ENCODE peak calls at places on chromosomes 16 and 17, in nine cellular contexts. One of them, this sample, is unnamed.

GRCh38 chr17:73261952-73262675 is 434 bp upstream of the CPSF4L start:
- DNase-seq in A673: no peak
- DNase-seq in neural crest cell: peak; percentile 48
- DNase-seq in mucosa of descending colon: peak; percentile 86
- DNase-seq in AG04450: no peak
- DNase-seq in SK-N-SH: peak; percentile 36
- DNase-seq in tibial artery: no peak
- DNase-seq in astrocyte of the cerebellum: peak; percentile 19
- DNase-seq in A549: no peak
- DNase-seq in this sample: no peak

GRCh38 chr17:4365628-4366311 is 705 bp downstream of the UBE2G1 start:
- DNase-seq in SK-N-SH: peak; percentile 76
- DNase-seq in AG04450: no peak
- DNase-seq in A549: peak; percentile 35
- DNase-seq in astrocyte of the cerebellum: no peak
- DNase-seq in tibial artery: peak; percentile 69
- DNase-seq in A673: peak; percentile 49
- DNase-seq in mucosa of descending colon: peak; percentile 72
- DNase-seq in neural crest cell: peak; percentile 48
- DNase-seq in this sample: no peak

GRCh38 chr16:66728804-66729203 is 22.6 kb downstream of the DYNC1LI2 start:
- DNase-seq in AG04450: no peak
- DNase-seq in neural crest cell: no peak
- DNase-seq in A549: no peak
- DNase-seq in A673: no peak
- DNase-seq in mucosa of descending colon: no peak
- DNase-seq in astrocyte of the cerebellum: no peak
- DNase-seq in tibial artery: no peak
- DNase-seq in SK-N-SH: no peak
- DNase-seq in this sample: no peak

GRCh38 chr17:59361386-59361785 is 29.9 kb downstream of the YPEL2 start:
- DNase-seq in SK-N-SH: no peak
- DNase-seq in mucosa of descending colon: no peak
- DNase-seq in A673: peak; percentile 61
- DNase-seq in tibial artery: no peak
- DNase-seq in AG04450: no peak
- DNase-seq in A549: peak; percentile 25
- DNase-seq in neural crest cell: no peak
- DNase-seq in astrocyte of the cerebellum: no peak
- DNase-seq in this sample: no peak

GRCh38 chr17:3916013-3916696 is at the start of gene P2RX1:
- DNase-seq in A549: no peak
- DNase-seq in SK-N-SH: no peak
- DNase-seq in A673: peak; percentile 38
- DNase-seq in mucosa of descending colon: peak; percentile 79
- DNase-seq in neural crest cell: no peak
- DNase-seq in AG04450: no peak
- DNase-seq in astrocyte of the cerebellum: no peak
- DNase-seq in tibial artery: peak; percentile 91
- DNase-seq in this sample: no peak

GRCh38 chr17:38429476-38430100 is 1.3 kb downstream of the ARHGAP23 start:
- DNase-seq in astrocyte of the cerebellum: no peak
- DNase-seq in AG04450: no peak
- DNase-seq in mucosa of descending colon: no peak
- DNase-seq in SK-N-SH: no peak
- DNase-seq in tibial artery: no peak
- DNase-seq in A673: no peak
- DNase-seq in A549: no peak
- DNase-seq in neural crest cell: no peak
- DNase-seq in this sample: no peak

GRCh38 chr17:80959330-80960036 is 32.2 kb upstream of the CHMP6 start:
- DNase-seq in mucosa of descending colon: peak; percentile 77
- DNase-seq in neural crest cell: no peak
- DNase-seq in SK-N-SH: peak; percentile 69
- DNase-seq in A673: no peak
- DNase-seq in A549: no peak
- DNase-seq in tibial artery: peak; percentile 98
- DNase-seq in astrocyte of the cerebellum: peak; percentile 56
- DNase-seq in AG04450: peak; percentile 11
- DNase-seq in this sample: no peak

GRCh38 chr17:79619636-79620206 is 8.9 kb upstream of the RBFOX3 start:
- DNase-seq in SK-N-SH: peak; percentile 29
- DNase-seq in astrocyte of the cerebellum: no peak
- DNase-seq in tibial artery: peak; percentile 33
- DNase-seq in A549: no peak
- DNase-seq in AG04450: no peak
- DNase-seq in A673: no peak
- DNase-seq in mucosa of descending colon: peak; percentile 17
- DNase-seq in neural crest cell: no peak
- DNase-seq in this sample: peak; percentile 26

GRCh38 chr16:28058839-28059589 is 4.5 kb downstream of the GSG1L start:
- DNase-seq in mucosa of descending colon: no peak
- DNase-seq in SK-N-SH: no peak
- DNase-seq in tibial artery: no peak
- DNase-seq in astrocyte of the cerebellum: no peak
- DNase-seq in A673: no peak
- DNase-seq in A549: no peak
- DNase-seq in neural crest cell: no peak
- DNase-seq in AG04450: no peak
- DNase-seq in this sample: no peak

GRCh38 chr17:78583091-78583490 is 5.9 kb upstream of the DNAH17 start:
- DNase-seq in mucosa of descending colon: no peak
- DNase-seq in AG04450: no peak
- DNase-seq in tibial artery: no peak
- DNase-seq in A549: peak; percentile 65
- DNase-seq in neural crest cell: no peak
- DNase-seq in SK-N-SH: peak; percentile 63
- DNase-seq in A673: peak; percentile 40
- DNase-seq in astrocyte of the cerebellum: no peak
- DNase-seq in this sample: peak; percentile 29

GRCh38 chr17:79808763-79809529 is 12.1 kb upstream of the CBX8 start:
- DNase-seq in mucosa of descending colon: no peak
- DNase-seq in tibial artery: no peak
- DNase-seq in A673: no peak
- DNase-seq in neural crest cell: no peak
- DNase-seq in AG04450: no peak
- DNase-seq in SK-N-SH: no peak
- DNase-seq in astrocyte of the cerebellum: no peak
- DNase-seq in A549: peak; percentile 87
- DNase-seq in this sample: no peak

GRCh38 chr17:61458000-61458399 is 5.8 kb downstream of the TBX4 start:
- DNase-seq in A673: no peak
- DNase-seq in SK-N-SH: no peak
- DNase-seq in A549: no peak
- DNase-seq in tibial artery: no peak
- DNase-seq in mucosa of descending colon: no peak
- DNase-seq in astrocyte of the cerebellum: no peak
- DNase-seq in AG04450: no peak
- DNase-seq in neural crest cell: no peak
- DNase-seq in this sample: no peak

GRCh38 chr17:68290955-68291835 is at the start of the genes ARSG and SLC16A6:
- DNase-seq in A549: peak; percentile 65
- DNase-seq in mucosa of descending colon: peak; percentile 90
- DNase-seq in tibial artery: no peak
- DNase-seq in neural crest cell: peak; percentile 52
- DNase-seq in astrocyte of the cerebellum: no peak
- DNase-seq in AG04450: no peak
- DNase-seq in A673: peak; percentile 76
- DNase-seq in SK-N-SH: peak; percentile 92
- DNase-seq in this sample: no peak

GRCh38 chr16:54817940-54818574 is 112.6 kb upstream of the IRX5 start:
- DNase-seq in mucosa of descending colon: no peak
- DNase-seq in SK-N-SH: no peak
- DNase-seq in AG04450: no peak
- DNase-seq in neural crest cell: no peak
- DNase-seq in astrocyte of the cerebellum: no peak
- DNase-seq in tibial artery: no peak
- DNase-seq in A673: no peak
- DNase-seq in A549: no peak
- DNase-seq in this sample: no peak

GRCh38 chr16:54813778-54814177 is 116.9 kb upstream of the IRX5 start:
- DNase-seq in AG04450: no peak
- DNase-seq in mucosa of descending colon: no peak
- DNase-seq in A673: no peak
- DNase-seq in neural crest cell: no peak
- DNase-seq in A549: no peak
- DNase-seq in SK-N-SH: no peak
- DNase-seq in astrocyte of the cerebellum: no peak
- DNase-seq in tibial artery: no peak
- DNase-seq in this sample: no peak

GRCh38 chr16:54816471-54816870 is 114.2 kb upstream of the IRX5 start:
- DNase-seq in AG04450: no peak
- DNase-seq in SK-N-SH: no peak
- DNase-seq in A549: no peak
- DNase-seq in A673: no peak
- DNase-seq in tibial artery: no peak
- DNase-seq in neural crest cell: no peak
- DNase-seq in mucosa of descending colon: no peak
- DNase-seq in astrocyte of the cerebellum: no peak
- DNase-seq in this sample: no peak

GRCh38 chr16:54815177-54815576 is 115.5 kb upstream of the IRX5 start:
- DNase-seq in AG04450: no peak
- DNase-seq in A549: no peak
- DNase-seq in mucosa of descending colon: no peak
- DNase-seq in astrocyte of the cerebellum: no peak
- DNase-seq in tibial artery: no peak
- DNase-seq in A673: no peak
- DNase-seq in SK-N-SH: no peak
- DNase-seq in neural crest cell: no peak
- DNase-seq in this sample: no peak

GRCh38 chr16:54817432-54817831 is 113.2 kb upstream of the IRX5 start:
- DNase-seq in astrocyte of the cerebellum: no peak
- DNase-seq in AG04450: no peak
- DNase-seq in A673: peak; percentile 27
- DNase-seq in SK-N-SH: peak; percentile 22
- DNase-seq in tibial artery: no peak
- DNase-seq in mucosa of descending colon: no peak
- DNase-seq in A549: peak; percentile 42
- DNase-seq in neural crest cell: no peak
- DNase-seq in this sample: no peak
- TF ChIP-seq CTCF in astrocyte of the cerebellum: peak; percentile 41
- TF ChIP-seq CTCF in AG04450: no peak
- TF ChIP-seq CTCF in A673: peak; percentile 42
- TF ChIP-seq CTCF in SK-N-SH: peak; percentile 31
- TF ChIP-seq CTCF in tibial artery: peak; percentile 18
- TF ChIP-seq CTCF in mucosa of descending colon: no peak
- TF ChIP-seq CTCF in A549: no peak
- TF ChIP-seq CTCF in neural crest cell: peak; percentile 55
- TF ChIP-seq CTCF in this sample: peak; percentile 41

GRCh38 chr16:23071202-23072083 is 77.8 kb downstream of the USP31 start:
- DNase-seq in AG04450: no peak
- DNase-seq in astrocyte of the cerebellum: peak; percentile 16
- DNase-seq in tibial artery: no peak
- DNase-seq in A549: no peak
- DNase-seq in A673: no peak
- DNase-seq in neural crest cell: no peak
- DNase-seq in mucosa of descending colon: no peak
- DNase-seq in SK-N-SH: no peak
- DNase-seq in this sample: no peak
- TF ChIP-seq CTCF in AG04450: no peak
- TF ChIP-seq CTCF in astrocyte of the cerebellum: no peak
- TF ChIP-seq CTCF in tibial artery: no peak
- TF ChIP-seq CTCF in A549: no peak
- TF ChIP-seq CTCF in A673: no peak
- TF ChIP-seq CTCF in neural crest cell: no peak
- TF ChIP-seq CTCF in mucosa of descending colon: no peak
- TF ChIP-seq CTCF in SK-N-SH: no peak
- TF ChIP-seq CTCF in this sample: no peak

DNA sequence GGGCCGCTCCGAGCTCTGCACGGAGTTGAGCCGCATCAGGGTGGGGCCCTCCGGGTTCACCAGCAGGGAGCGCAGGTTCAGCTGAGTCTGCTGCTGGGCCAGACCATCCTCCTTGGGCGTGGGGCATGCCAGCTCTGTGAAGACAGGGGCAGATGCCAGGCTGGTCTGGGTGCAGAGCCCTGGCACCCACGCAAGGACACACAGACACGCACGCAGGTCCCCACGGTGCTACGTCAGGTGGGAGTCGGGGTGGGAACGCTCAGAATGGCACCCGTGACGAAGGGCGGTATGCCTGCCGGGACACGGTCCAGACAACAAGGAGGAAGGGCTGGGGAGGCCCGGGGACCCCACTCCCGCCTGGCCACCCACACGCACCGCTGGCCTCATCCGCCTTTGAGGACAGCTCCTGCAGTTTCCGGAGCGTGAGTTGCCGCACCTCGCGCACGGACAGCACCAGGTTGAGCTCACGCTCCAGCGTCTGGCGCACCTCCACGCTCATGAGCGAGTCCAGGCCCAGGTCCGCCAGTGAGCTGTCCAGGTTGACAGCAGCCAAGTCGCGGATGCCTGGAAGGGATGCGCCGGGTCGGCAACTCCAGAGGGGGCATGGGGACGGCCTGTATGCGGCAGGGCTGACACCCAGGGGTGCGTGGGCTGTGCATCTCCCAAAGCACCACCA is 15.3 kb upstream of the DUS1L start:
- DNase-seq in astrocyte of the cerebellum: no peak
- DNase-seq in AG04450: no peak
- DNase-seq in A673: no peak
- DNase-seq in neural crest cell: no peak
- DNase-seq in SK-N-SH: no peak
- DNase-seq in A549: no peak
- DNase-seq in tibial artery: no peak
- DNase-seq in mucosa of descending colon: no peak
- DNase-seq in this sample: no peak
- TF ChIP-seq CTCF in astrocyte of the cerebellum: no peak
- TF ChIP-seq CTCF in AG04450: no peak
- TF ChIP-seq CTCF in A673: no peak
- TF ChIP-seq CTCF in neural crest cell: no peak
- TF ChIP-seq CTCF in SK-N-SH: no peak
- TF ChIP-seq CTCF in A549: no peak
- TF ChIP-seq CTCF in tibial artery: no peak
- TF ChIP-seq CTCF in mucosa of descending colon: no peak
- TF ChIP-seq CTCF in this sample: no peak

GRCh38 chr16:68237243-68238028 is 1.5 kb upstream of the ESRP2 start:
- DNase-seq in mucosa of descending colon: peak; percentile 98
- DNase-seq in A673: peak; percentile 99
- DNase-seq in AG04450: peak; percentile 94
- DNase-seq in tibial artery: peak; percentile 99
- DNase-seq in neural crest cell: peak; percentile 96
- DNase-seq in astrocyte of the cerebellum: peak; percentile 95
- DNase-seq in SK-N-SH: peak; percentile 99
- DNase-seq in A549: peak; percentile 99
- DNase-seq in this sample: peak; percentile 98
- TF ChIP-seq CTCF in mucosa of descending colon: no peak
- TF ChIP-seq CTCF in A673: no peak
- TF ChIP-seq CTCF in AG04450: no peak
- TF ChIP-seq CTCF in tibial artery: no peak
- TF ChIP-seq CTCF in neural crest cell: no peak
- TF ChIP-seq CTCF in astrocyte of the cerebellum: no peak
- TF ChIP-seq CTCF in SK-N-SH: no peak
- TF ChIP-seq CTCF in A549: no peak
- TF ChIP-seq CTCF in this sample: no peak

DNA sequence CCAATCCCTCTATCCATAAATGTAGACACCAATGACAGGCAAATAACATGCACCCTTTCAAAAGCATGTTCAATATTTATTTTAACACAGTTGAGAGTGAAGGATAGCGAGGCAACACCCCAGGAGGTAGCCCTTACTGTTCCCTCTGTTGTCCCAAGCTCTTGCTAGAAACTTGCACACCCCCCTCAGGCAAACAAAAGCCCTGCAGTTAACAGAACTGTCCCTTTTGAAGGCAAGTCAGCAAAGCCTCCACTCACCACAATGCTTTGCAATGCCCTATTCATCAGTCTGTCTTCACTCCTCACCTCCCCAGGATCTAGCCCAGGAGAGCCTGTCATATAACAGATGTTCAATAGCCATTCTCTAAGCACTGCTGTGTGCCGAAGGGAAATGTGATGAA is 3.5 kb upstream of the CNEP1R1 start:
- DNase-seq in SK-N-SH: no peak
- DNase-seq in A549: peak; percentile 20
- DNase-seq in neural crest cell: peak; percentile 8
- DNase-seq in A673: peak; percentile 39
- DNase-seq in astrocyte of the cerebellum: no peak
- DNase-seq in AG04450: no peak
- DNase-seq in mucosa of descending colon: no peak
- DNase-seq in tibial artery: no peak
- DNase-seq in this sample: no peak
- TF ChIP-seq CTCF in SK-N-SH: no peak
- TF ChIP-seq CTCF in A549: no peak
- TF ChIP-seq CTCF in neural crest cell: peak; percentile 41
- TF ChIP-seq CTCF in A673: peak; percentile 19
- TF ChIP-seq CTCF in astrocyte of the cerebellum: no peak
- TF ChIP-seq CTCF in AG04450: no peak
- TF ChIP-seq CTCF in mucosa of descending colon: no peak
- TF ChIP-seq CTCF in tibial artery: no peak
- TF ChIP-seq CTCF in this sample: no peak